ENCODE peak calls at places on chromosomes 1 and 21, in nine cellular contexts. One of them, this sample, is unnamed.

GRCh38 chr1:154971341-154971998 is 923 bp upstream of the SHC1 start:
- DNase-seq in HCT116: no peak
- DNase-seq in breast epithelium: no peak
- DNase-seq in suprapubic skin: no peak
- DNase-seq in stomach: peak
- DNase-seq in GM12878: no peak
- DNase-seq in transverse colon: peak
- DNase-seq in endothelial cell of umbilical vein: no peak
- DNase-seq in prostate gland: peak
- DNase-seq in this sample: no peak

GRCh38 chr21:43306911-43307676 is 119.8 kb downstream of the SIK1 start:
- DNase-seq in HCT116: no peak
- DNase-seq in breast epithelium: no peak
- DNase-seq in suprapubic skin: no peak
- DNase-seq in stomach: peak
- DNase-seq in GM12878: peak
- DNase-seq in transverse colon: peak
- DNase-seq in endothelial cell of umbilical vein: no peak
- DNase-seq in prostate gland: no peak
- DNase-seq in this sample: no peak

GRCh38 chr1:167345386-167345733 is 124.7 kb downstream of the POU2F1 start:
- DNase-seq in HCT116: no peak
- DNase-seq in breast epithelium: no peak
- DNase-seq in suprapubic skin: no peak
- DNase-seq in stomach: no peak
- DNase-seq in GM12878: no peak
- DNase-seq in transverse colon: no peak
- DNase-seq in endothelial cell of umbilical vein: peak
- DNase-seq in prostate gland: no peak
- DNase-seq in this sample: no peak

GRCh38 chr1:67784545-67785186 is 48.6 kb downstream of the GNG12 start:
- DNase-seq in HCT116: no peak
- DNase-seq in breast epithelium: no peak
- DNase-seq in suprapubic skin: no peak
- DNase-seq in stomach: no peak
- DNase-seq in GM12878: no peak
- DNase-seq in transverse colon: no peak
- DNase-seq in endothelial cell of umbilical vein: peak
- DNase-seq in prostate gland: no peak
- DNase-seq in this sample: no peak

GRCh38 chr1:220810179-220810653 is 23.5 kb downstream of the MTARC1 start:
- DNase-seq in HCT116: peak
- DNase-seq in breast epithelium: peak
- DNase-seq in suprapubic skin: peak
- DNase-seq in stomach: peak
- DNase-seq in GM12878: peak
- DNase-seq in transverse colon: peak
- DNase-seq in endothelial cell of umbilical vein: peak
- DNase-seq in prostate gland: peak
- DNase-seq in this sample: peak

GRCh38 chr1:183209533-183210158 is 23.6 kb downstream of the LAMC2 start:
- DNase-seq in HCT116: peak
- DNase-seq in breast epithelium: no peak
- DNase-seq in suprapubic skin: no peak
- DNase-seq in stomach: no peak
- DNase-seq in GM12878: no peak
- DNase-seq in transverse colon: no peak
- DNase-seq in endothelial cell of umbilical vein: no peak
- DNase-seq in prostate gland: no peak
- DNase-seq in this sample: no peak

GRCh38 chr1:101873672-101874071 is 123.1 kb downstream of the OLFM3 start:
- DNase-seq in HCT116: no peak
- DNase-seq in breast epithelium: no peak
- DNase-seq in suprapubic skin: no peak
- DNase-seq in stomach: no peak
- DNase-seq in GM12878: no peak
- DNase-seq in transverse colon: no peak
- DNase-seq in endothelial cell of umbilical vein: no peak
- DNase-seq in prostate gland: no peak
- DNase-seq in this sample: no peak

GRCh38 chr1:206800411-206800810 is 28.1 kb upstream of the IL10 start:
- DNase-seq in HCT116: no peak
- DNase-seq in breast epithelium: no peak
- DNase-seq in suprapubic skin: no peak
- DNase-seq in stomach: no peak
- DNase-seq in GM12878: no peak
- DNase-seq in transverse colon: no peak
- DNase-seq in endothelial cell of umbilical vein: no peak
- DNase-seq in prostate gland: no peak
- DNase-seq in this sample: no peak

GRCh38 chr1:202144510-202145324 is at the start of gene ARL8A:
- DNase-seq in HCT116: no peak
- DNase-seq in breast epithelium: peak
- DNase-seq in suprapubic skin: no peak
- DNase-seq in stomach: peak
- DNase-seq in GM12878: no peak
- DNase-seq in transverse colon: peak
- DNase-seq in endothelial cell of umbilical vein: peak
- DNase-seq in prostate gland: peak
- DNase-seq in this sample: peak

GRCh38 chr1:25743164-25744139 is 56.5 kb upstream of the SELENON start:
- DNase-seq in HCT116: no peak
- DNase-seq in breast epithelium: peak
- DNase-seq in suprapubic skin: peak
- DNase-seq in stomach: peak
- DNase-seq in GM12878: no peak
- DNase-seq in transverse colon: peak
- DNase-seq in endothelial cell of umbilical vein: peak
- DNase-seq in prostate gland: peak
- DNase-seq in this sample: no peak
- TF ChIP-seq POLR2AphosphoS5 in HCT116: no peak
- TF ChIP-seq POLR2AphosphoS5 in breast epithelium: peak
- TF ChIP-seq POLR2AphosphoS5 in suprapubic skin: no peak
- TF ChIP-seq POLR2AphosphoS5 in stomach: no peak
- TF ChIP-seq POLR2AphosphoS5 in GM12878: no peak
- TF ChIP-seq POLR2AphosphoS5 in transverse colon: peak
- TF ChIP-seq POLR2AphosphoS5 in endothelial cell of umbilical vein: no peak
- TF ChIP-seq POLR2AphosphoS5 in prostate gland: peak
- TF ChIP-seq POLR2AphosphoS5 in this sample: no peak

GRCh38 chr1:39131940-39132339 is 72.6 kb upstream of the MACF1 start:
- DNase-seq in HCT116: no peak
- DNase-seq in breast epithelium: no peak
- DNase-seq in suprapubic skin: no peak
- DNase-seq in stomach: no peak
- DNase-seq in GM12878: no peak
- DNase-seq in transverse colon: no peak
- DNase-seq in endothelial cell of umbilical vein: no peak
- DNase-seq in prostate gland: no peak
- DNase-seq in this sample: no peak

GRCh38 chr1:39130297-39130696 is 74.2 kb upstream of the MACF1 start:
- DNase-seq in HCT116: no peak
- DNase-seq in breast epithelium: no peak
- DNase-seq in suprapubic skin: no peak
- DNase-seq in stomach: no peak
- DNase-seq in GM12878: no peak
- DNase-seq in transverse colon: no peak
- DNase-seq in endothelial cell of umbilical vein: no peak
- DNase-seq in prostate gland: peak
- DNase-seq in this sample: no peak

GRCh38 chr1:39133340-39133684 is 71.2 kb upstream of the MACF1 start:
- DNase-seq in HCT116: no peak
- DNase-seq in breast epithelium: no peak
- DNase-seq in suprapubic skin: no peak
- DNase-seq in stomach: no peak
- DNase-seq in GM12878: no peak
- DNase-seq in transverse colon: no peak
- DNase-seq in endothelial cell of umbilical vein: no peak
- DNase-seq in prostate gland: no peak
- DNase-seq in this sample: no peak

GRCh38 chr1:39134768-39135333 is 69.6 kb upstream of the MACF1 start:
- DNase-seq in HCT116: no peak
- DNase-seq in breast epithelium: no peak
- DNase-seq in suprapubic skin: no peak
- DNase-seq in stomach: no peak
- DNase-seq in GM12878: no peak
- DNase-seq in transverse colon: no peak
- DNase-seq in endothelial cell of umbilical vein: no peak
- DNase-seq in prostate gland: no peak
- DNase-seq in this sample: no peak

DNA sequence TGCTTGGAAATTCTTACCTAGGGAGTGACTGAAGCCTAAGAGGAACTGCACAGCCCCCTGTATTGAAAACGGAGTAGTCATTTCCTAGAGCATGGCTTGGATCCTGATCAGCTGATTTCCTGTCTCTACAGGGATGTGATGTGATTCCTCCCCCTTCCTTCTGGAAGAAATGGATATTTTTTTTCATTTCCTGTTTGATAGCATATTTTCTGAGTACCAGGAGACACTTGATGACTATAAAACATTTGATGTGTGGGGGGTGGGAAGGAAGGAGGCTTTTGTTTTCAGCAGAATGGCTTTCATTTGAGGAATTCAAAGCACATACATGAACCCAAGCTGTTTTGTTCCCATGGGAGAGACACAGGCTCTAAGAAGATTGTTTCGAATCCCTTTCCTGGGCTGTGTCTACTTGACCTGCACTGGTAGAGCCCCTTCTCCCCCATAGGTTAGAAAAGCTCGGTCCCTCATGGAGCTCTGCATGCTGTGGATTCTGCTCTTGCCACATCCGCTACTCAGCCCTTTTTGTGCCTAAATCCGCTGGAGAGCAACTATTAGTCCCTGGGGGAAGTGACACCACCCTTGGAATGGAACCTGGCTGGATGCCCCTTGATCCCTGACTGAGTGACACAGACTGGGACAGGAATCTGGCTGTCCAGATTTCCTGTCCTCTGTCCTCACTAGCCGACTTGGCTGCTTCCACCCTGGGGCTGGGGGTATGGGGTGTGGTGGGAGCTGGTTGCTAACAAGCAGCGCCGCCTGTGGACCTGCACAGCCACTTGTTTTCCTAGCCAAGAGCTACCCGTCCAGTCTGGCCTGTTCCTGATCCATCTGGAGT is 71.8 kb upstream of the MACF1 start:
- DNase-seq in HCT116: peak
- DNase-seq in breast epithelium: peak
- DNase-seq in suprapubic skin: peak
- DNase-seq in stomach: peak
- DNase-seq in GM12878: no peak
- DNase-seq in transverse colon: peak
- DNase-seq in endothelial cell of umbilical vein: peak
- DNase-seq in prostate gland: peak
- DNase-seq in this sample: no peak
- TF ChIP-seq POLR2AphosphoS5 in HCT116: no peak
- TF ChIP-seq POLR2AphosphoS5 in breast epithelium: peak
- TF ChIP-seq POLR2AphosphoS5 in suprapubic skin: peak
- TF ChIP-seq POLR2AphosphoS5 in stomach: no peak
- TF ChIP-seq POLR2AphosphoS5 in GM12878: no peak
- TF ChIP-seq POLR2AphosphoS5 in transverse colon: no peak
- TF ChIP-seq POLR2AphosphoS5 in endothelial cell of umbilical vein: peak
- TF ChIP-seq POLR2AphosphoS5 in prostate gland: peak
- TF ChIP-seq POLR2AphosphoS5 in this sample: no peak

GRCh38 chr1:41017141-41018024 is 4.1 kb downstream of the SLFNL1 start:
- DNase-seq in HCT116: no peak
- DNase-seq in breast epithelium: no peak
- DNase-seq in suprapubic skin: no peak
- DNase-seq in stomach: no peak
- DNase-seq in GM12878: no peak
- DNase-seq in transverse colon: no peak
- DNase-seq in endothelial cell of umbilical vein: no peak
- DNase-seq in prostate gland: no peak
- DNase-seq in this sample: no peak
- TF ChIP-seq POLR2AphosphoS5 in HCT116: no peak
- TF ChIP-seq POLR2AphosphoS5 in breast epithelium: no peak
- TF ChIP-seq POLR2AphosphoS5 in suprapubic skin: no peak
- TF ChIP-seq POLR2AphosphoS5 in stomach: no peak
- TF ChIP-seq POLR2AphosphoS5 in GM12878: no peak
- TF ChIP-seq POLR2AphosphoS5 in transverse colon: no peak
- TF ChIP-seq POLR2AphosphoS5 in endothelial cell of umbilical vein: no peak
- TF ChIP-seq POLR2AphosphoS5 in prostate gland: no peak
- TF ChIP-seq POLR2AphosphoS5 in this sample: peak

GRCh38 chr1:219202567-219202966 is 28.9 kb downstream of the LYPLAL1 start:
- DNase-seq in HCT116: no peak
- DNase-seq in breast epithelium: no peak
- DNase-seq in suprapubic skin: no peak
- DNase-seq in stomach: no peak
- DNase-seq in GM12878: no peak
- DNase-seq in transverse colon: no peak
- DNase-seq in endothelial cell of umbilical vein: no peak
- DNase-seq in prostate gland: no peak
- DNase-seq in this sample: no peak
- TF ChIP-seq POLR2AphosphoS5 in HCT116: no peak
- TF ChIP-seq POLR2AphosphoS5 in breast epithelium: no peak
- TF ChIP-seq POLR2AphosphoS5 in suprapubic skin: no peak
- TF ChIP-seq POLR2AphosphoS5 in stomach: no peak
- TF ChIP-seq POLR2AphosphoS5 in GM12878: no peak
- TF ChIP-seq POLR2AphosphoS5 in transverse colon: no peak
- TF ChIP-seq POLR2AphosphoS5 in endothelial cell of umbilical vein: no peak
- TF ChIP-seq POLR2AphosphoS5 in prostate gland: no peak
- TF ChIP-seq POLR2AphosphoS5 in this sample: no peak